ENCODE peak calls at places on chromosomes 16 and 17, in eight cellular contexts. A, Y, N, K, O, J, H and M are unnamed samples.

GRCh38 chr16:8590161-8590688 is at the start of gene TMEM114:
- DNase-seq in A (no peak), Y (no peak), N (no peak), K (no peak), O (no peak), J (no peak), H (no peak), M (no peak)

GRCh38 chr17:41650794-41651624 is 26.6 kb upstream of the KRT17 start:
- DNase-seq in A (no peak), Y (no peak), N (no peak), K (no peak), O (no peak), J (no peak), H (no peak), M (peak; percentile 36)

GRCh38 chr17:5019475-5019956 is 15.7 kb downstream of the SLC52A1 start:
- DNase-seq in A (no peak), Y (no peak), N (no peak), K (no peak), O (no peak), J (no peak), H (no peak), M (peak; percentile 12)

GRCh38 chr17:66337268-66337667 is 34.9 kb downstream of the PRKCA start:
- DNase-seq in A (no peak), Y (no peak), N (no peak), K (no peak), O (no peak), J (no peak), H (no peak), M (no peak)

GRCh38 chr16:85567101-85567866 is 45.8 kb upstream of the GSE1 start:
- DNase-seq in A (no peak), Y (no peak), N (no peak), K (no peak), O (no peak), J (no peak), H (no peak), M (no peak)

GRCh38 chr16:1170076-1170418 is 17.1 kb downstream of the CACNA1H start:
- DNase-seq in A (no peak), Y (no peak), N (no peak), K (no peak), O (no peak), J (no peak), H (no peak), M (no peak)

GRCh38 chr16:55061126-55061525 is 130.5 kb downstream of the IRX5 start:
- DNase-seq in A (no peak), Y (no peak), N (no peak), K (no peak), O (no peak), J (no peak), H (no peak), M (no peak)

GRCh38 chr16:72099377-72099818 is 5.8 kb downstream of the DHX38 start:
- DNase-seq in A (peak; percentile 34), Y (peak; percentile 37), N (no peak), K (peak; percentile 41), O (peak; percentile 51), J (no peak), H (no peak), M (peak; percentile 27)

GRCh38 chr17:72115789-72116520 is 4.9 kb upstream of the SOX9 start:
- DNase-seq in A (no peak), Y (no peak), N (no peak), K (no peak), O (no peak), J (no peak), H (no peak), M (no peak)

GRCh38 chr17:76550712-76551615 is 11.1 kb downstream of the PRCD start:
- DNase-seq in A (no peak), Y (peak; percentile 51), N (no peak), K (no peak), O (peak; percentile 62), J (no peak), H (no peak), M (no peak)

GRCh38 chr17:65177901-65178300 is 40.7 kb downstream of the RGS9 start:
- DNase-seq in A (no peak), Y (no peak), N (no peak), K (no peak), O (peak; percentile 71), J (no peak), H (no peak), M (no peak)

GRCh38 chr17:61619493-61619892 is 28.5 kb upstream of the NACA2 start:
- DNase-seq in A (no peak), Y (no peak), N (no peak), K (no peak), O (peak; percentile 31), J (no peak), H (no peak), M (no peak)

GRCh38 chr17:8849311-8850041 is 18.0 kb downstream of the PIK3R6 start:
- DNase-seq in A (no peak), Y (no peak), N (no peak), K (no peak), O (no peak), J (no peak), H (no peak), M (no peak)

GRCh38 chr17:337866-338265 is 14.7 kb downstream of the RPH3AL start:
- DNase-seq in A (no peak), Y (no peak), N (no peak), K (no peak), O (no peak), J (no peak), H (peak; percentile 33), M (no peak)

GRCh38 chr16:70470927-70471341 is 16.5 kb downstream of the FCSK start:
- DNase-seq in A (no peak), Y (no peak), N (no peak), K (peak; percentile 61), O (no peak), J (no peak), H (no peak), M (no peak)

GRCh38 chr16:22670551-22670970 is 143.4 kb upstream of the HS3ST2 start:
- DNase-seq in A (no peak), Y (no peak), N (no peak), K (no peak), O (no peak), J (no peak), H (no peak), M (no peak)

GRCh38 chr16:77780378-77780837 is 8.0 kb upstream of the VAT1L start:
- DNase-seq in A (no peak), Y (no peak), N (no peak), K (no peak), O (peak; percentile 77), J (no peak), H (no peak), M (peak; percentile 85)

GRCh38 chr16:87431926-87432325 is 39.8 kb downstream of the MAP1LC3B start:
- DNase-seq in A (no peak), Y (no peak), N (no peak), K (no peak), O (peak; percentile 84), J (no peak), H (no peak), M (no peak)
- H3K36me3 ChIP-seq in A (peaks cover 43% of the 10 kb centered on the region), Y (peaks cover 15% of the 10 kb centered on the region), N (peaks cover 35% of the 10 kb centered on the region), K (peaks cover 50% of the 10 kb centered on the region), O (peaks cover 3% of the 10 kb centered on the region), J (peaks cover 35% of the 10 kb centered on the region), H (no peaks in the 10 kb centered on the region), M (peaks cover 29% of the 10 kb centered on the region)

DNA sequence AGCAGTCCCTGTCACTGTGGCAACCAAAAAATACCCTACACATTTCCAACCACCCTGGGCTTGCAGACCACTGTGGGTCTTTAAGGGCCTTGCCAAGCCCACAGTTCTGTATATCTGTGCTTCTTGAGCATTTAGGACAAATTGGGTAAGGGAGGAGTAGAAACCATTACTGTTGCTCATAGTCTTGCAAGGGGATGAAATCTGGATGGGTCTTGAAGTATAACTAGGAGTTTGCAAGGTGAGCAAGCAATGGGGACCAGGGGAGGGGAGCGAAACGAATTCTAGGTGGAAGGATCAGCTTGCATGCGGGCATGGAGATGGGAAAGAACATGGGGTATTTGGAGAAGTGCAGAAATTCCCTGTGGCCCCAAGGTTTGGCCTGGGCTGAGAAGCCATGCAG is 202.9 kb downstream of the RAB11FIP4 start:
- DNase-seq in A (no peak), Y (no peak), N (no peak), K (no peak), O (no peak), J (no peak), H (no peak), M (no peak)
- H3K27ac ChIP-seq in A (peak overlapping the region; percentile 69), Y (no peak overlapping the region), N (no peak overlapping the region), K (no peak overlapping the region), O (peak overlapping the region; percentile 55), J (no peak overlapping the region), H (no peak overlapping the region), M (no peak overlapping the region)

GRCh38 chr17:17567114-17567513 is 24.4 kb downstream of the PEMT start:
- DNase-seq in A (peak; percentile 70), Y (no peak), N (no peak), K (peak; percentile 64), O (no peak), J (no peak), H (no peak), M (no peak)

GRCh38 chr17:17565471-17566365 is 25.8 kb downstream of the PEMT start:
- DNase-seq in A (no peak), Y (no peak), N (no peak), K (no peak), O (peak; percentile 19), J (no peak), H (no peak), M (no peak)

GRCh38 chr17:17569691-17570090 is 21.8 kb downstream of the PEMT start:
- DNase-seq in A (peak; percentile 48), Y (no peak), N (no peak), K (no peak), O (no peak), J (no peak), H (no peak), M (no peak)

GRCh38 chr17:17568772-17569195 is 22.7 kb downstream of the PEMT start:
- DNase-seq in A (peak; percentile 68), Y (peak; percentile 79), N (no peak), K (peak; percentile 92), O (peak; percentile 25), J (peak; percentile 86), H (peak; percentile 93), M (peak; percentile 74)

DNA sequence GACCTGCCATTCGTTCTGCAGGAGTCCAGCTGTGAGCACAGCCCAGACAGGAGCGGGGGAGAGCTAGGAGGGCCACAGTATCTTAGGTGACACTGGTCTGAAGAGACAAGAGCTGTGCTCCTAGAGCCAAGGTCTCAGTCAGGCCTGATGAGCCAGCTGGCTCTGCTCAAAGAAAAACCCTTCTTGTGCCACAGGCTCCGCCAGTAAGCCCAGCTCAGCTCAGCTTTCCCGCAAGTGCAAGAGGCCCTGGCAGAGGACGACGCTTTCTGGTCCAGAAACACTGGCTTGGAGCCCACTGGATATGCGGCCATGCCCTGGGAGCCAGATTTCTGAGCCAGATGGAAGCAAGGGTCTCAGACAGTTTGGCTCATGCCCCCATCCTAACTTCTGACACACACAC is 23.9 kb downstream of the PEMT start:
- DNase-seq in A (peak; percentile 80), Y (peak; percentile 49), N (no peak), K (peak; percentile 82), O (peak; percentile 73), J (no peak), H (peak; percentile 67), M (no peak)
- H3K4me1 ChIP-seq in A (peaks cover 42% of the 10 kb centered on the region), Y (peaks cover 6% of the 10 kb centered on the region), N (peaks cover 37% of the 10 kb centered on the region), K (peaks cover 88% of the 10 kb centered on the region), O (peaks cover 2% of the 10 kb centered on the region), J (peaks cover 49% of the 10 kb centered on the region), H (peaks cover 30% of the 10 kb centered on the region), M (no peaks in the 10 kb centered on the region)

DNA sequence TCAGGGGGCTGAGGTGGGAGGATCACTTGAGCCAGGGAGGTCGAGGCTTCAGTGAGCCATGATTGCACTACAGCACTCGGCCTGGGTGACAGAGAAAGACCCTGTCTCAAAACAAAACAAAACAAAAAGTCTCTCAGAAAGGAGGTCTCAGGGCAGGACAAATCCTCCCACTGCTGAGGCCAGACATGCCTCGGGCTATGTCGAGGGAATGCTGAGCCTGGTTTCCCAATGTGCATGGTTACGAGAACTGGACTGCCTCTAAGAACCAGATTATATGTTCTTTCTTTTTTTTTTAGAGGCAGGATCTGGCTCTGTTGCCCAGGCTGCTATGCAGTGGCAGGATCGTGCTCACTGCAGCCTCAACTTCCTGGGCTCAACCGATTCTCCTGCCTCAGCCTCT is 27.6 kb downstream of the TRAP1 start:
- DNase-seq in A (no peak), Y (no peak), N (no peak), K (no peak), O (no peak), J (no peak), H (no peak), M (no peak)
- H3K36me3 ChIP-seq in A (peaks cover 44% of the 10 kb centered on the region), Y (peaks cover 25% of the 10 kb centered on the region), N (peaks cover 41% of the 10 kb centered on the region), K (peaks cover 47% of the 10 kb centered on the region), O (peaks cover 12% of the 10 kb centered on the region), J (peaks cover 39% of the 10 kb centered on the region), H (no peaks in the 10 kb centered on the region), M (peaks cover 37% of the 10 kb centered on the region)